ENCODE peak calls at places on chromosomes 5 and 9, in seven cellular contexts. Y is activated effector memory CD4-positive, alpha-beta T cell treated with anti-CD3 and anti-CD28 coated beads, Interleukin-2, amount 50 U/mL, for 16 hours; C is stimulated activated CD8-positive, alpha-beta memory T cell treated with anti-CD3 and anti-CD28 coated beads, Interleukin-2, amount 100 ng/mL, for 48 hours; X is mucosa of descending colon; A is stimulated activated naive CD4-positive, alpha-beta T cell; O is ACHN; D is GM12892. U is an unnamed sample.

GRCh38 chr9:90251311-90251710 is 391.3 kb downstream of the DIRAS2 start:
- DNase-seq in C (no peak), X (no peak), D (no peak), O (no peak), A (no peak), Y (no peak), U (no peak)

GRCh38 chr5:59099270-59099994 is 516.6 kb downstream of the RAB3C start:
- DNase-seq in D (no peak), A (no peak), C (no peak), X (peak; percentile 24), O (peak; percentile 19), Y (no peak), U (peak; percentile 36)

GRCh38 chr5:65012411-65012972 is 243.8 kb downstream of the CWC27 start:
- DNase-seq in C (no peak), D (no peak), O (no peak), X (no peak), A (no peak), Y (no peak), U (no peak)

GRCh38 chr9:89364664-89365531 is 46.6 kb downstream of the SECISBP2 start:
- DNase-seq in X (no peak), O (no peak), A (no peak), D (no peak), C (no peak), Y (peak; percentile 58), U (peak; percentile 10)

GRCh38 chr5:95543017-95543705 is 11.6 kb downstream of the SKIC3 start:
- DNase-seq in X (no peak), O (no peak), C (no peak), D (no peak), Y (no peak), A (no peak), U (no peak)

GRCh38 chr5:120062515-120062917 is 401.6 kb upstream of the PRR16 start:
- DNase-seq in X (no peak), O (no peak), Y (no peak), A (no peak), D (no peak), C (no peak), U (no peak)

GRCh38 chr9:114588671-114589526 is 1.3 kb downstream of the ATP6V1G1 start:
- DNase-seq in X (peak; percentile 15), C (no peak), A (no peak), D (no peak), Y (peak; percentile 46), O (no peak), U (no peak)

GRCh38 chr5:68682400-68683152 is 411.2 kb upstream of the SLC30A5 start:
- DNase-seq in X (peak; percentile 77), D (no peak), C (no peak), O (peak; percentile 65), A (no peak), Y (no peak), U (no peak)

GRCh38 chr5:65157906-65158603 is 323.7 kb downstream of the ADAMTS6 start:
- DNase-seq in O (no peak), D (no peak), A (no peak), X (peak; percentile 24), Y (no peak), C (no peak), U (no peak)

GRCh38 chr5:96720408-96720807 is 58.2 kb downstream of the CAST start:
- DNase-seq in D (no peak), O (peak; percentile 18), X (no peak), C (no peak), Y (no peak), A (no peak), U (no peak)